ENCODE peak calls at places on chromosomes 4 and X, in eight cellular contexts. A is AG10803, N is astrocyte of the cerebellum, G is neural crest cell, B is HFF-Myc, Z is type B pancreatic cell, C is heart right ventricle, J is CD14-positive monocyte. P is an unnamed sample.

GRCh38 chr4:66591968-66592367 is 921.7 kb upstream of the EPHA5 start:
- DNase-seq in A (no peak), N (no peak), G (no peak), B (no peak), Z (no peak), C (no peak), J (no peak), P (no peak)

GRCh38 chr4:151822331-151822730 is 61.5 kb upstream of the GATB start:
- DNase-seq in A (peak), N (no peak), G (no peak), B (no peak), Z (no peak), C (no peak), J (no peak), P (no peak)

GRCh38 chrX:143661286-143661685 is 25.4 kb upstream of the SLITRK4 start:
- DNase-seq in A (no peak), N (no peak), G (no peak), B (no peak), Z (no peak), C (no peak), J (no peak), P (no peak)

GRCh38 chrX:24242649-24243556 is 71.0 kb downstream of the SUPT20HL2 start:
- DNase-seq in A (peak), N (peak), G (no peak), B (no peak), Z (no peak), C (peak), J (peak), P (peak)

GRCh38 chr4:53515076-53515475 is 76.2 kb downstream of the LNX1 start:
- DNase-seq in A (no peak), N (no peak), G (no peak), B (no peak), Z (no peak), C (no peak), J (no peak), P (no peak)

GRCh38 chr4:25900901-25901500 is 13.0 kb upstream of the SMIM20 start:
- DNase-seq in A (no peak), N (no peak), G (no peak), B (no peak), Z (no peak), C (peak), J (no peak), P (no peak)

GRCh38 chrX:41236629-41237028 is 97.3 kb upstream of the DDX3X start:
- DNase-seq in A (peak), N (no peak), G (no peak), B (no peak), Z (no peak), C (no peak), J (no peak), P (no peak)

GRCh38 chr4:158229768-158230167 is 19.5 kb downstream of the TMEM144 start:
- DNase-seq in A (no peak), N (no peak), G (no peak), B (no peak), Z (no peak), C (no peak), J (no peak), P (no peak)

GRCh38 chrX:56761167-56761566 is 32.1 kb downstream of the NBDY start:
- DNase-seq in A (no peak), N (no peak), G (no peak), B (no peak), Z (peak), C (no peak), J (no peak), P (no peak)

DNA sequence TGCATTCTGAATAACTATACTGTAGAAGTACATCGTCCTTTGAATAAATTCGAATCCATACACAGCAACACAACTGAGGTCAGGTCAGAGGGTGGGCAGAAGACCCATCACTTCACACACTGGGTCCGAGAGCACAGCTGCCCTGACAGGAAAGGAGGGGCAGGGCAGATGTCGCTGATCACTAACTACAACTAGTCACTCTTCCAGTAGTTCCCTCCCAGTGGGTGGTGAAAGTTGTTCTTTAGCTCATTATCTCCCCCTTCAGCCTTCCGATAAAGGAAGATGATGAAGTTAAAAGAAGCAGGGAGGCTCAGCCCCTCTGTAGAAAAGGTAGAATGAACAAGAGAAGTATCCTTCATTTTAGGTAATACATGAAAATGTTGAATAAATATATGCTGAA is 278.9 kb downstream of the INPP4B start:
- DNase-seq in A (no peak), N (no peak), G (no peak), B (no peak), Z (no peak), C (no peak), J (no peak), P (no peak)
- TF ChIP-seq CTCF in A (no peak), N (no peak), G (no peak), B (peak), Z (no peak), C (no peak), J (no peak), P (no peak)

DNA sequence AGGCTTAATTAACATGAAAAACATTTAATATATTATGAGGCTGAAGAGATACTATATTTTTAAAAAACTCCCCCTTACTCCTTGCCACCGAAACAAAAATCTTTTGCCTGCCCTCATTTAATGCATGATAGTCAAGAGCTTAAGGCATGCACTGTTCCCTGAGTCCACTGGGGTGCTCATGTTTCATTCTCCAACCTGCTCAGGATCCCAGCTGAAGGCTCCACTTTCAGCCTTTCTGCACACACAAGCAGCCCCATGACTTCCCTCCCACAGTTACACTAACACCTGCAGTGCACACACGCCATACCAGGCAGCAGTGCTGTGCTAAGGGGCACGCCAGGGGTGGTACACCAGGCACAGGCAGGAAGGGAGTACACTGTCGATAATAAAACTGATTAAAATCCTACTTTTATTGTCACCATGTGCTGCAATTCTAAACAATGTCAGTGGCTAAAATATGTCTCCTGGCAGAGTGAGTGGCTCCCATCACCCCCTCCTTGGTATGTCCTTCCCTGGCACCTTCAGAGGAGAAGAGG is 385.2 kb downstream of the BMPR1B start:
- DNase-seq in A (no peak), N (no peak), G (no peak), B (no peak), Z (no peak), C (no peak), J (no peak), P (no peak)
- TF ChIP-seq CTCF in A (no peak), N (no peak), G (no peak), B (no peak), Z (no peak), C (no peak), J (no peak), P (no peak)

GRCh38 chr4:153084939-153085630 is 119.2 kb upstream of the TRIM2 start:
- DNase-seq in A (peak), N (peak), G (peak), B (peak), Z (peak), C (peak), J (peak), P (peak)
- TF ChIP-seq CTCF in A (peak), N (peak), G (peak), B (peak), Z (peak), C (peak), J (peak), P (peak)

DNA sequence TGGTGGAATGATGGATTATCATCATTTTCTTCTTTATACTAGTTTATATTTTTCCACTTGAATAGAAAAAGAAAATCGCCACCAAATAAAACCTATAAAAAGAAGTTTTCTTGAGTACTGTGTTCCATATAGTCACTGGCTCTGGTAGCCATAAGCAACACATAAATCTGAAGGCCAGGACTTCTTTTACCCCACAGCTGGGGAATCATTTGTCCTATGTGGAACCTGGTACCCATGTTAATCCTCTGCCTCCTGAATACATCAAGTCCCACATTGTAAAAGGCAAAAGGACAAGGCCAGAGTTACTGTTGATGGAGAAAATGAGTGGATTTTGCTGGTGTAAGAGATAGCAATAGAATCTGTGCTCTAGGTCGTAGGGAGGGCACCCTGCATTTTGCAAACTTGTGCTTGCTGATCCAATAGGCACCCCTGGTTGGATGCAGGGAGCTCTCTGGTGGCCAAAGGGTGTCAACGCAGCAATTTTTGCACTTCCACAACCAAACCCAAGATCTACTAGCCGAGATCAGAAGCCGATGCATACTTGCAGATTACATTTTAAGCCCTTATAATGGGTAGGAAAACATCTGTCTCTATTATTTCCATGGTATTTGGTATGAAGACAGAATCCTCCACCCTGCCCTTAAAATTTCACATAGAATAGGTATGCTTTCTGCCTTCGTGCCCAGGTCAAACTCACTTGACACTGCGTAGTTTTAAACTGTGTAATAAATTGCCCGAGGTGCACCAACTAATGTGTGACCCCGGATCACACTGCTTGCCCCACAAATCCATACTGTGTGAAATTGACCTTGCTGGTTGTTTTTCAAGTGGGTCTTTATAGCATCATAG is 146.2 kb upstream of the SCML1 start:
- DNase-seq in A (peak), N (peak), G (peak), B (no peak), Z (peak), C (peak), J (peak), P (peak)
- TF ChIP-seq CTCF in A (peak), N (peak), G (peak), B (peak), Z (peak), C (peak), J (peak), P (peak)

P was measured in foreskin fibroblast.